ENCODE peak calls at places on chromosomes 3 and 15, in ten cellular contexts. D is breast epithelium; J is esophagus muscularis mucosa; K is HCT116; I is tibial artery; E is CD8-positive, alpha-beta T cell; R is kidney; W is psoas muscle; V is tibial nerve; S is Panc1. M is an unnamed sample. For H3K36me3, the result is how much of the 10 kb centered on the place peaks cover.

GRCh38 chr3:39378092-39378491 is 5.1 kb upstream of the SLC25A38 start:
- DNase-seq in J (no peak), K (peak), W (no peak), V (no peak), E (peak), S (no peak), R (no peak), I (no peak), D (no peak), M (no peak)

GRCh38 chr3:183129243-183129642 is 29.9 kb upstream of the MCCC1 start:
- DNase-seq in R (no peak), W (no peak), I (no peak), D (no peak), E (no peak), S (no peak), K (peak), J (no peak), V (no peak), M (no peak)

GRCh38 chr3:133563186-133563591 is 10.3 kb upstream of the CDV3 start:
- DNase-seq in I (no peak), K (no peak), W (no peak), S (no peak), V (no peak), J (no peak), E (no peak), D (no peak), R (no peak), M (no peak)

GRCh38 chr15:101441706-101442105 is 47.8 kb downstream of the PCSK6 start:
- DNase-seq in E (no peak), S (no peak), V (no peak), D (no peak), W (no peak), K (no peak), J (no peak), R (no peak), I (no peak), M (no peak)

GRCh38 chr3:185070491-185071335 is 82.1 kb downstream of the C3orf70 start:
- DNase-seq in W (no peak), I (no peak), K (peak), D (no peak), R (no peak), E (no peak), S (no peak), J (no peak), V (no peak), M (no peak)

GRCh38 chr3:142857056-142857455 is 31.8 kb downstream of the PCOLCE2 start:
- DNase-seq in W (peak), E (no peak), I (no peak), K (peak), J (no peak), D (no peak), S (no peak), V (no peak), R (no peak), M (no peak)

GRCh38 chr3:31709005-31709404 is 176.3 kb downstream of the STT3B start:
- DNase-seq in W (no peak), I (no peak), J (no peak), V (no peak), D (no peak), S (no peak), K (no peak), E (no peak), R (no peak), M (no peak)

GRCh38 chr15:65066001-65066634 is 1.7 kb downstream of the RASL12 start:
- DNase-seq in R (no peak), D (no peak), W (no peak), S (no peak), J (no peak), I (no peak), E (no peak), V (no peak), K (no peak), M (no peak)

GRCh38 chr3:194380300-194380699 is 10.8 kb upstream of the LRRC15 start:
- DNase-seq in W (no peak), K (no peak), J (no peak), I (no peak), E (no peak), S (no peak), R (no peak), V (no peak), D (no peak), M (no peak)

GRCh38 chr3:64029287-64029686 is 6.0 kb upstream of the PSMD6 start:
- DNase-seq in K (no peak), V (no peak), D (no peak), J (no peak), I (no peak), R (no peak), E (no peak), S (no peak), W (no peak), M (no peak)

GRCh38 chr15:68252925-68253534 is 23.5 kb upstream of the CLN6 start:
- DNase-seq in S (no peak), E (peak), W (no peak), K (peak), J (no peak), D (no peak), R (no peak), I (peak), V (peak), M (peak)

GRCh38 chr15:77692614-77693013 is 59.9 kb upstream of the LINGO1 start:
- DNase-seq in W (peak), K (no peak), D (no peak), S (no peak), V (no peak), I (no peak), R (no peak), J (no peak), E (no peak), M (no peak)

GRCh38 chr15:30885814-30886213 is 17.9 kb upstream of the FAN1 start:
- DNase-seq in V (no peak), R (no peak), S (no peak), I (no peak), D (no peak), W (no peak), K (no peak), E (no peak), J (no peak), M (no peak)

GRCh38 chr3:55500555-55501340 is 13.6 kb upstream of the WNT5A start:
- DNase-seq in D (no peak), R (no peak), K (no peak), S (no peak), I (no peak), J (no peak), W (no peak), V (no peak), E (no peak), M (no peak)

GRCh38 chr15:27679621-27680521 is 419.2 kb downstream of the OCA2 start:
- DNase-seq in J (no peak), W (no peak), R (no peak), E (no peak), K (no peak), D (no peak), V (no peak), I (no peak), S (no peak), M (no peak)

GRCh38 chr3:74601793-74602192 is 12.7 kb downstream of the CNTN3 start:
- DNase-seq in V (no peak), S (no peak), R (no peak), D (no peak), K (no peak), I (no peak), J (no peak), E (no peak), W (no peak), M (no peak)
- H3K27ac ChIP-seq in V (no peak), S (no peak), R (no peak), D (no peak), K (no peak), I (no peak), J (no peak), E (no peak), W (no peak), M (no peak)

GRCh38 chr3:114234739-114235138 is 2.6 kb downstream of the ZNF80 start:
- DNase-seq in S (no peak), V (no peak), E (no peak), W (no peak), J (no peak), I (no peak), R (no peak), D (no peak), K (no peak), M (no peak)
- H3K36me3 ChIP-seq in S (under half), V (under half), E (under half), W (under half), J (under half), I (under half), R (under half), D (under half), K (under half), M (under half)

GRCh38 chr15:70074380-70074779 is 23.3 kb downstream of the TLE3 start:
- DNase-seq in R (peak), V (no peak), E (no peak), W (no peak), S (no peak), D (no peak), K (no peak), J (no peak), I (no peak), M (no peak)
- H3K27ac ChIP-seq in R (no peak), V (no peak), E (no peak), W (no peak), S (no peak), D (no peak), K (no peak), J (no peak), I (no peak), M (no peak)

GRCh38 chr15:74799843-74800558 is 12.6 kb upstream of the LMAN1L start:
- DNase-seq in K (peak), D (peak), I (peak), J (no peak), S (peak), W (peak), R (peak), E (peak), V (peak), M (peak)
- H3K36me3 ChIP-seq in K (under half), D (under half), I (under half), J (half or more), S (under half), W (under half), R (under half), E (under half), V (under half), M (under half)

DNA sequence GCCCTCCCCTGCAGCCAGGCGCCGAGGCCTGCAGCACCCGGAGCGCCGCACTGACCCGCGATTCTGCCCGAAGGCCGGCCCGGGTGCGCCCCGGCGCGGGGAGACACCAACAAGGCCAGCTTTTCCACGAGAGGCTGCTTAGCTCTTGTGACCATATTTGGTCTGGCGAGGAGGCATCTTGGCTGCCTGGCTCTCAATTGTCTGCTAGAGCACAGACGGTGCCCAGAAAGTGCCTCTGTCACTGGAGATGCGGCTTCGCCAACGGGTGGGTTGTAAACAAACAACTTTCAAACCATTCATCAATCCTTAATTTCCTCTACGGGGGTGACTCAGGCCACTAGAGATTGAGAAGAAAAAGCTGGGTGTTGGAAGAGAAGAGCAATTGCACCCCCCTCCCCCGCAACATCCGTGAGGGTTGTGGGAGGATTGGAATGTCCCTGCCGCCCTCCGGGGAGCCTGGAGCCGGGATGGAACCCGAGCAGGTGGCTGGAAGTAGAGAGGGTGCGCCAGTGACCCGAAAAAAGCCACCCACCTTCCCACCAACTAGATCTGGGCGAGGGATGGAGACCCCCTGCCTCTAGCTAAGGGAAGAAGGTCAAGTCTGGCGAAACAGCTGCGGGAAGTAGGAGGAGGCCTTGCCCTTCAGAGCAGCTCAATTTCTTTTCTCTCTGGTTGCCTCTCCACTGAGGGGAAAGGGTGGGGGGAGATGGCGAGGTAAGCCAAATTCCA is 783 bp upstream of the WWTR1 start:
- DNase-seq in R (peak), I (peak), E (peak), K (peak), S (no peak), J (peak), V (peak), D (peak), W (peak), M (peak)
- H3K27ac ChIP-seq in R (peak), I (peak), E (no peak), K (peak), S (peak), J (peak), V (peak), D (peak), W (peak), M (peak)

M was measured in ascending aorta.